ENCODE peak calls at places on chromosomes 6 and 20, in eight cellular contexts. One of them, this sample, is unnamed.

GRCh38 chr6:32692019-32692418 is 25.6 kb upstream of the HLA-DQB1 start:
- DNase-seq in testis: peak
- DNase-seq in NCI-H1105 treated with DMSO at 0.1 percent for 48 hours: no peak
- DNase-seq in frontal cortex: no peak
- DNase-seq in left cardiac atrium: peak
- DNase-seq in activated CD4-positive, alpha-beta T cell treated with anti-CD3 and anti-CD28 coated beads for 1 hour: peak
- DNase-seq in brain microvascular endothelial cell: no peak
- DNase-seq in NCI-H82: peak
- DNase-seq in this sample: peak

GRCh38 chr6:130075879-130076278 is 57.5 kb downstream of the L3MBTL3 start:
- DNase-seq in NCI-H82: no peak
- DNase-seq in testis: no peak
- DNase-seq in brain microvascular endothelial cell: no peak
- DNase-seq in frontal cortex: no peak
- DNase-seq in left cardiac atrium: no peak
- DNase-seq in activated CD4-positive, alpha-beta T cell treated with anti-CD3 and anti-CD28 coated beads for 1 hour: no peak
- DNase-seq in NCI-H1105 treated with DMSO at 0.1 percent for 48 hours: no peak
- DNase-seq in this sample: no peak

GRCh38 chr6:7256785-7257184 is 56.2 kb downstream of the SSR1 start:
- DNase-seq in NCI-H82: no peak
- DNase-seq in testis: no peak
- DNase-seq in activated CD4-positive, alpha-beta T cell treated with anti-CD3 and anti-CD28 coated beads for 1 hour: no peak
- DNase-seq in NCI-H1105 treated with DMSO at 0.1 percent for 48 hours: no peak
- DNase-seq in left cardiac atrium: no peak
- DNase-seq in brain microvascular endothelial cell: no peak
- DNase-seq in frontal cortex: no peak
- DNase-seq in this sample: no peak

GRCh38 chr6:140897349-140897748 is 1235.4 kb upstream of the GJE1 start:
- DNase-seq in brain microvascular endothelial cell: no peak
- DNase-seq in frontal cortex: no peak
- DNase-seq in activated CD4-positive, alpha-beta T cell treated with anti-CD3 and anti-CD28 coated beads for 1 hour: no peak
- DNase-seq in NCI-H82: peak
- DNase-seq in left cardiac atrium: no peak
- DNase-seq in NCI-H1105 treated with DMSO at 0.1 percent for 48 hours: no peak
- DNase-seq in testis: no peak
- DNase-seq in this sample: no peak

GRCh38 chr20:32509639-32510066 is 75.5 kb downstream of the NOL4L start:
- DNase-seq in testis: no peak
- DNase-seq in brain microvascular endothelial cell: no peak
- DNase-seq in activated CD4-positive, alpha-beta T cell treated with anti-CD3 and anti-CD28 coated beads for 1 hour: peak
- DNase-seq in NCI-H1105 treated with DMSO at 0.1 percent for 48 hours: no peak
- DNase-seq in NCI-H82: no peak
- DNase-seq in frontal cortex: no peak
- DNase-seq in left cardiac atrium: no peak
- DNase-seq in this sample: peak

GRCh38 chr6:2351807-2352431 is 106.5 kb upstream of the GMDS start:
- DNase-seq in left cardiac atrium: no peak
- DNase-seq in NCI-H82: no peak
- DNase-seq in frontal cortex: no peak
- DNase-seq in NCI-H1105 treated with DMSO at 0.1 percent for 48 hours: no peak
- DNase-seq in testis: no peak
- DNase-seq in brain microvascular endothelial cell: peak
- DNase-seq in activated CD4-positive, alpha-beta T cell treated with anti-CD3 and anti-CD28 coated beads for 1 hour: no peak
- DNase-seq in this sample: no peak

GRCh38 chr20:54559890-54560289 is 84.5 kb downstream of the DOK5 start:
- DNase-seq in left cardiac atrium: no peak
- DNase-seq in frontal cortex: no peak
- DNase-seq in NCI-H82: no peak
- DNase-seq in brain microvascular endothelial cell: no peak
- DNase-seq in activated CD4-positive, alpha-beta T cell treated with anti-CD3 and anti-CD28 coated beads for 1 hour: no peak
- DNase-seq in testis: no peak
- DNase-seq in NCI-H1105 treated with DMSO at 0.1 percent for 48 hours: no peak
- DNase-seq in this sample: no peak

GRCh38 chr6:169082817-169083540 is 170.7 kb downstream of the THBS2 start:
- DNase-seq in testis: no peak
- DNase-seq in frontal cortex: no peak
- DNase-seq in NCI-H82: no peak
- DNase-seq in activated CD4-positive, alpha-beta T cell treated with anti-CD3 and anti-CD28 coated beads for 1 hour: no peak
- DNase-seq in NCI-H1105 treated with DMSO at 0.1 percent for 48 hours: no peak
- DNase-seq in brain microvascular endothelial cell: no peak
- DNase-seq in left cardiac atrium: no peak
- DNase-seq in this sample: no peak

GRCh38 chr6:26033942-26034354 is 53.3 kb upstream of the HFE start:
- DNase-seq in testis: no peak
- DNase-seq in NCI-H82: peak
- DNase-seq in NCI-H1105 treated with DMSO at 0.1 percent for 48 hours: no peak
- DNase-seq in left cardiac atrium: peak
- DNase-seq in frontal cortex: no peak
- DNase-seq in brain microvascular endothelial cell: no peak
- DNase-seq in activated CD4-positive, alpha-beta T cell treated with anti-CD3 and anti-CD28 coated beads for 1 hour: no peak
- DNase-seq in this sample: peak

GRCh38 chr6:21426841-21427490 is 166.6 kb upstream of the SOX4 start:
- DNase-seq in testis: no peak
- DNase-seq in activated CD4-positive, alpha-beta T cell treated with anti-CD3 and anti-CD28 coated beads for 1 hour: no peak
- DNase-seq in brain microvascular endothelial cell: no peak
- DNase-seq in NCI-H1105 treated with DMSO at 0.1 percent for 48 hours: no peak
- DNase-seq in left cardiac atrium: no peak
- DNase-seq in NCI-H82: no peak
- DNase-seq in frontal cortex: no peak
- DNase-seq in this sample: no peak

GRCh38 chr6:13384506-13384905 is 56.2 kb upstream of the TBC1D7 start:
- DNase-seq in brain microvascular endothelial cell: no peak
- DNase-seq in activated CD4-positive, alpha-beta T cell treated with anti-CD3 and anti-CD28 coated beads for 1 hour: no peak
- DNase-seq in left cardiac atrium: no peak
- DNase-seq in frontal cortex: no peak
- DNase-seq in NCI-H82: no peak
- DNase-seq in NCI-H1105 treated with DMSO at 0.1 percent for 48 hours: no peak
- DNase-seq in testis: no peak
- DNase-seq in this sample: no peak

GRCh38 chr6:39076086-39076992 is 27.8 kb downstream of the GLP1R start:
- DNase-seq in NCI-H1105 treated with DMSO at 0.1 percent for 48 hours: no peak
- DNase-seq in NCI-H82: peak
- DNase-seq in brain microvascular endothelial cell: no peak
- DNase-seq in testis: no peak
- DNase-seq in frontal cortex: no peak
- DNase-seq in activated CD4-positive, alpha-beta T cell treated with anti-CD3 and anti-CD28 coated beads for 1 hour: peak
- DNase-seq in left cardiac atrium: no peak
- DNase-seq in this sample: no peak

GRCh38 chr6:76814496-76815458 is 648.5 kb downstream of the HTR1B start:
- DNase-seq in brain microvascular endothelial cell: peak
- DNase-seq in NCI-H82: no peak
- DNase-seq in left cardiac atrium: no peak
- DNase-seq in activated CD4-positive, alpha-beta T cell treated with anti-CD3 and anti-CD28 coated beads for 1 hour: no peak
- DNase-seq in NCI-H1105 treated with DMSO at 0.1 percent for 48 hours: no peak
- DNase-seq in frontal cortex: no peak
- DNase-seq in testis: no peak
- DNase-seq in this sample: no peak

GRCh38 chr6:93294879-93295278 is 124.5 kb downstream of the EPHA7 start:
- DNase-seq in brain microvascular endothelial cell: no peak
- DNase-seq in testis: no peak
- DNase-seq in NCI-H82: no peak
- DNase-seq in left cardiac atrium: no peak
- DNase-seq in frontal cortex: no peak
- DNase-seq in NCI-H1105 treated with DMSO at 0.1 percent for 48 hours: no peak
- DNase-seq in activated CD4-positive, alpha-beta T cell treated with anti-CD3 and anti-CD28 coated beads for 1 hour: no peak
- DNase-seq in this sample: no peak

GRCh38 chr6:115000736-115001135 is 657.9 kb upstream of the HS3ST5 start:
- DNase-seq in activated CD4-positive, alpha-beta T cell treated with anti-CD3 and anti-CD28 coated beads for 1 hour: no peak
- DNase-seq in NCI-H1105 treated with DMSO at 0.1 percent for 48 hours: no peak
- DNase-seq in brain microvascular endothelial cell: no peak
- DNase-seq in frontal cortex: no peak
- DNase-seq in NCI-H82: peak
- DNase-seq in testis: no peak
- DNase-seq in left cardiac atrium: no peak
- DNase-seq in this sample: no peak

GRCh38 chr6:22320750-22321149 is 23.9 kb upstream of the PRL start:
- DNase-seq in brain microvascular endothelial cell: peak
- DNase-seq in testis: no peak
- DNase-seq in frontal cortex: no peak
- DNase-seq in NCI-H82: no peak
- DNase-seq in NCI-H1105 treated with DMSO at 0.1 percent for 48 hours: no peak
- DNase-seq in left cardiac atrium: no peak
- DNase-seq in activated CD4-positive, alpha-beta T cell treated with anti-CD3 and anti-CD28 coated beads for 1 hour: no peak
- DNase-seq in this sample: peak

GRCh38 chr6:46051962-46052361 is 36.3 kb upstream of the CLIC5 start:
- DNase-seq in activated CD4-positive, alpha-beta T cell treated with anti-CD3 and anti-CD28 coated beads for 1 hour: no peak
- DNase-seq in left cardiac atrium: no peak
- DNase-seq in frontal cortex: no peak
- DNase-seq in NCI-H82: no peak
- DNase-seq in testis: no peak
- DNase-seq in NCI-H1105 treated with DMSO at 0.1 percent for 48 hours: no peak
- DNase-seq in brain microvascular endothelial cell: no peak
- DNase-seq in this sample: no peak

GRCh38 chr20:43243672-43244269 is 54.1 kb upstream of the PTPRT start:
- DNase-seq in testis: peak
- DNase-seq in brain microvascular endothelial cell: no peak
- DNase-seq in NCI-H82: peak
- DNase-seq in activated CD4-positive, alpha-beta T cell treated with anti-CD3 and anti-CD28 coated beads for 1 hour: no peak
- DNase-seq in frontal cortex: peak
- DNase-seq in left cardiac atrium: peak
- DNase-seq in NCI-H1105 treated with DMSO at 0.1 percent for 48 hours: peak
- DNase-seq in this sample: peak

GRCh38 chr6:10655508-10656055 is 38.8 kb downstream of the C6orf52 start:
- DNase-seq in frontal cortex: no peak
- DNase-seq in left cardiac atrium: no peak
- DNase-seq in NCI-H82: no peak
- DNase-seq in testis: no peak
- DNase-seq in brain microvascular endothelial cell: no peak
- DNase-seq in activated CD4-positive, alpha-beta T cell treated with anti-CD3 and anti-CD28 coated beads for 1 hour: no peak
- DNase-seq in NCI-H1105 treated with DMSO at 0.1 percent for 48 hours: no peak
- DNase-seq in this sample: no peak

GRCh38 chr6:34237316-34237721 is 646 bp downstream of the HMGA1 start:
- DNase-seq in testis: no peak
- DNase-seq in brain microvascular endothelial cell: no peak
- DNase-seq in activated CD4-positive, alpha-beta T cell treated with anti-CD3 and anti-CD28 coated beads for 1 hour: no peak
- DNase-seq in NCI-H1105 treated with DMSO at 0.1 percent for 48 hours: peak
- DNase-seq in NCI-H82: peak
- DNase-seq in left cardiac atrium: no peak
- DNase-seq in frontal cortex: no peak
- DNase-seq in this sample: peak

GRCh38 chr6:81761197-81761596 is 8.7 kb upstream of the TENT5A start:
- DNase-seq in activated CD4-positive, alpha-beta T cell treated with anti-CD3 and anti-CD28 coated beads for 1 hour: no peak
- DNase-seq in NCI-H1105 treated with DMSO at 0.1 percent for 48 hours: no peak
- DNase-seq in testis: no peak
- DNase-seq in NCI-H82: peak
- DNase-seq in frontal cortex: no peak
- DNase-seq in left cardiac atrium: no peak
- DNase-seq in brain microvascular endothelial cell: no peak
- DNase-seq in this sample: no peak

GRCh38 chr20:62524486-62524885 is 48.7 kb upstream of the GATA5 start:
- DNase-seq in left cardiac atrium: no peak
- DNase-seq in NCI-H1105 treated with DMSO at 0.1 percent for 48 hours: no peak
- DNase-seq in activated CD4-positive, alpha-beta T cell treated with anti-CD3 and anti-CD28 coated beads for 1 hour: no peak
- DNase-seq in brain microvascular endothelial cell: no peak
- DNase-seq in frontal cortex: no peak
- DNase-seq in testis: no peak
- DNase-seq in NCI-H82: peak
- DNase-seq in this sample: peak

GRCh38 chr20:45340236-45340847 is 7.9 kb downstream of the SDC4 start:
- DNase-seq in testis: no peak
- DNase-seq in brain microvascular endothelial cell: no peak
- DNase-seq in left cardiac atrium: no peak
- DNase-seq in NCI-H82: no peak
- DNase-seq in frontal cortex: no peak
- DNase-seq in NCI-H1105 treated with DMSO at 0.1 percent for 48 hours: no peak
- DNase-seq in activated CD4-positive, alpha-beta T cell treated with anti-CD3 and anti-CD28 coated beads for 1 hour: no peak
- DNase-seq in this sample: peak

GRCh38 chr20:61730631-61731362 is 334.9 kb downstream of the TAF4 start:
- DNase-seq in NCI-H1105 treated with DMSO at 0.1 percent for 48 hours: no peak
- DNase-seq in activated CD4-positive, alpha-beta T cell treated with anti-CD3 and anti-CD28 coated beads for 1 hour: no peak
- DNase-seq in left cardiac atrium: peak
- DNase-seq in NCI-H82: no peak
- DNase-seq in testis: no peak
- DNase-seq in frontal cortex: no peak
- DNase-seq in brain microvascular endothelial cell: no peak
- DNase-seq in this sample: no peak

GRCh38 chr6:1893470-1894130 is 283.9 kb downstream of the FOXC1 start:
- DNase-seq in activated CD4-positive, alpha-beta T cell treated with anti-CD3 and anti-CD28 coated beads for 1 hour: no peak
- DNase-seq in testis: no peak
- DNase-seq in left cardiac atrium: no peak
- DNase-seq in frontal cortex: no peak
- DNase-seq in NCI-H82: peak
- DNase-seq in NCI-H1105 treated with DMSO at 0.1 percent for 48 hours: no peak
- DNase-seq in brain microvascular endothelial cell: no peak
- DNase-seq in this sample: peak

GRCh38 chr20:1328680-1329330 is at the start of gene SDCBP2:
- DNase-seq in brain microvascular endothelial cell: no peak
- DNase-seq in frontal cortex: no peak
- DNase-seq in NCI-H82: no peak
- DNase-seq in activated CD4-positive, alpha-beta T cell treated with anti-CD3 and anti-CD28 coated beads for 1 hour: no peak
- DNase-seq in NCI-H1105 treated with DMSO at 0.1 percent for 48 hours: no peak
- DNase-seq in testis: peak
- DNase-seq in left cardiac atrium: no peak
- DNase-seq in this sample: no peak

GRCh38 chr20:25310268-25310920 is 62.5 kb downstream of the PYGB start:
- DNase-seq in left cardiac atrium: no peak
- DNase-seq in frontal cortex: peak
- DNase-seq in NCI-H1105 treated with DMSO at 0.1 percent for 48 hours: no peak
- DNase-seq in brain microvascular endothelial cell: peak
- DNase-seq in NCI-H82: peak
- DNase-seq in testis: peak
- DNase-seq in activated CD4-positive, alpha-beta T cell treated with anti-CD3 and anti-CD28 coated beads for 1 hour: peak
- DNase-seq in this sample: peak

GRCh38 chr6:27892596-27893058 is 19.6 kb downstream of the OR2B2 start:
- DNase-seq in testis: no peak
- DNase-seq in brain microvascular endothelial cell: no peak
- DNase-seq in NCI-H1105 treated with DMSO at 0.1 percent for 48 hours: no peak
- DNase-seq in left cardiac atrium: no peak
- DNase-seq in activated CD4-positive, alpha-beta T cell treated with anti-CD3 and anti-CD28 coated beads for 1 hour: no peak
- DNase-seq in NCI-H82: no peak
- DNase-seq in frontal cortex: no peak
- DNase-seq in this sample: no peak

GRCh38 chr20:34435589-34435988 is 72.5 kb downstream of the ITCH start:
- DNase-seq in activated CD4-positive, alpha-beta T cell treated with anti-CD3 and anti-CD28 coated beads for 1 hour: no peak
- DNase-seq in NCI-H82: no peak
- DNase-seq in frontal cortex: no peak
- DNase-seq in testis: no peak
- DNase-seq in NCI-H1105 treated with DMSO at 0.1 percent for 48 hours: no peak
- DNase-seq in left cardiac atrium: no peak
- DNase-seq in brain microvascular endothelial cell: no peak
- DNase-seq in this sample: no peak

GRCh38 chr6:169099411-169100202 is 154.0 kb downstream of the THBS2 start:
- DNase-seq in brain microvascular endothelial cell: peak
- DNase-seq in NCI-H1105 treated with DMSO at 0.1 percent for 48 hours: no peak
- DNase-seq in activated CD4-positive, alpha-beta T cell treated with anti-CD3 and anti-CD28 coated beads for 1 hour: no peak
- DNase-seq in testis: no peak
- DNase-seq in left cardiac atrium: no peak
- DNase-seq in frontal cortex: no peak
- DNase-seq in NCI-H82: no peak
- DNase-seq in this sample: peak

GRCh38 chr6:152185158-152185574 is 377.7 kb downstream of the ESR1 start:
- DNase-seq in frontal cortex: no peak
- DNase-seq in brain microvascular endothelial cell: no peak
- DNase-seq in NCI-H1105 treated with DMSO at 0.1 percent for 48 hours: no peak
- DNase-seq in testis: no peak
- DNase-seq in NCI-H82: no peak
- DNase-seq in activated CD4-positive, alpha-beta T cell treated with anti-CD3 and anti-CD28 coated beads for 1 hour: no peak
- DNase-seq in left cardiac atrium: no peak
- DNase-seq in this sample: peak

GRCh38 chr6:144922120-144922722 is 637.1 kb downstream of the UTRN start:
- DNase-seq in testis: no peak
- DNase-seq in brain microvascular endothelial cell: no peak
- DNase-seq in activated CD4-positive, alpha-beta T cell treated with anti-CD3 and anti-CD28 coated beads for 1 hour: no peak
- DNase-seq in NCI-H82: peak
- DNase-seq in NCI-H1105 treated with DMSO at 0.1 percent for 48 hours: no peak
- DNase-seq in left cardiac atrium: peak
- DNase-seq in frontal cortex: no peak
- DNase-seq in this sample: no peak

GRCh38 chr6:44667226-44667625 is 279.7 kb downstream of the CDC5L start:
- DNase-seq in NCI-H82: no peak
- DNase-seq in left cardiac atrium: no peak
- DNase-seq in brain microvascular endothelial cell: peak
- DNase-seq in testis: no peak
- DNase-seq in frontal cortex: no peak
- DNase-seq in activated CD4-positive, alpha-beta T cell treated with anti-CD3 and anti-CD28 coated beads for 1 hour: no peak
- DNase-seq in NCI-H1105 treated with DMSO at 0.1 percent for 48 hours: no peak
- DNase-seq in this sample: no peak

GRCh38 chr20:20231528-20232298 is 136.2 kb upstream of the INSM1 start:
- DNase-seq in frontal cortex: no peak
- DNase-seq in testis: no peak
- DNase-seq in brain microvascular endothelial cell: no peak
- DNase-seq in NCI-H82: no peak
- DNase-seq in left cardiac atrium: no peak
- DNase-seq in NCI-H1105 treated with DMSO at 0.1 percent for 48 hours: no peak
- DNase-seq in activated CD4-positive, alpha-beta T cell treated with anti-CD3 and anti-CD28 coated beads for 1 hour: no peak
- DNase-seq in this sample: no peak

This sample was measured in left kidney.